ENCODE peak calls at places on chromosomes 12 and 14, in ten cellular contexts. D is AG08395; B is activated CD8-positive, alpha-beta memory T cell treated with anti-CD3 and anti-CD28 coated beads, Interleukin-2, amount 50 U/mL, for 48 hours; Q is prostate gland; G is HTR-8/SVneo; R is activated T-helper 1 cell treated with Interleukin-2 at 50 U/mL for 16 hours; K is bronchial epithelial cell; U is LHCN-M2; X is adipocyte; A is RPMI7951. H is an unnamed sample.
A peak's percentile ranks its signal among the peaks of the same experiment; 100 is the strongest.

GRCh38 chr12:50555471-50555885 is 50.7 kb downstream of the DIP2B start:
- DNase-seq in G (no peak), D (no peak), K (no peak), X (no peak), B (no peak), R (no peak), U (no peak), A (no peak), Q (no peak), H (peak; percentile 30)

GRCh38 chr14:69572634-69573135 is 2.0 kb downstream of the CCDC177 start:
- DNase-seq in D (no peak), X (no peak), A (no peak), R (no peak), U (peak; percentile 10), K (no peak), B (no peak), G (no peak), Q (no peak), H (no peak)

GRCh38 chr12:124385219-124385969 is 90.5 kb downstream of the RFLNA start:
- DNase-seq in K (peak; percentile 38), R (no peak), G (peak; percentile 87), B (no peak), Q (no peak), U (peak; percentile 80), D (peak; percentile 59), A (peak; percentile 86), X (peak; percentile 86), H (no peak)

GRCh38 chr14:76386922-76387782 is 11.2 kb downstream of the ESRRB start:
- DNase-seq in Q (peak; percentile 45), D (peak; percentile 87), A (peak; percentile 48), G (peak; percentile 99), B (peak; percentile 90), R (peak; percentile 9), K (peak; percentile 35), X (peak; percentile 83), U (peak; percentile 60), H (peak; percentile 53)

GRCh38 chr12:26735249-26735639 is 97.8 kb downstream of the ITPR2 start:
- DNase-seq in X (no peak), D (no peak), Q (no peak), K (no peak), A (no peak), R (no peak), B (no peak), G (no peak), U (no peak), H (no peak)

GRCh38 chr12:86389949-86390348 is 133.8 kb upstream of the MGAT4C start:
- DNase-seq in A (no peak), U (peak; percentile 89), B (no peak), Q (no peak), D (no peak), X (peak; percentile 63), K (peak; percentile 48), G (peak; percentile 6), R (no peak), H (no peak)

GRCh38 chr12:70367268-70368141 is 1.4 kb downstream of the KCNMB4 start:
- DNase-seq in D (peak; percentile 6), U (peak; percentile 4), X (peak; percentile 34), K (no peak), Q (no peak), A (no peak), G (no peak), R (no peak), B (no peak), H (no peak)

GRCh38 chr12:100141666-100141997 is 1.0 kb downstream of the BLTP3B start:
- DNase-seq in K (peak; percentile 93), Q (peak; percentile 20), G (peak; percentile 53), U (peak; percentile 85), D (peak; percentile 72), A (peak; percentile 75), R (no peak), B (no peak), X (peak; percentile 92), H (no peak)

GRCh38 chr12:109881752-109882151 is 1.4 kb upstream of the GLTP start:
- DNase-seq in Q (no peak), R (no peak), B (no peak), D (no peak), X (no peak), K (peak; percentile 73), U (no peak), G (no peak), A (no peak), H (no peak)

GRCh38 chr12:2378835-2379330 is 326.1 kb downstream of the CACNA1C start:
- DNase-seq in R (no peak), Q (no peak), G (no peak), A (no peak), D (no peak), U (no peak), B (no peak), K (no peak), X (no peak), H (no peak)

GRCh38 chr14:96281486-96281885 is 25.5 kb downstream of the BDKRB1 start:
- DNase-seq in G (no peak), U (no peak), K (no peak), Q (no peak), D (no peak), R (no peak), A (no peak), X (peak; percentile 36), B (no peak), H (no peak)

GRCh38 chr12:23462546-23462945 is 486.9 kb downstream of the SOX5 start:
- DNase-seq in A (no peak), D (no peak), K (no peak), B (no peak), Q (no peak), U (no peak), G (no peak), X (no peak), R (no peak), H (no peak)

GRCh38 chr12:70418101-70418500 is 52.0 kb downstream of the KCNMB4 start:
- DNase-seq in Q (no peak), A (peak; percentile 19), D (no peak), B (no peak), K (no peak), X (peak; percentile 22), R (no peak), U (no peak), G (no peak), H (no peak)

GRCh38 chr12:75364918-75365317 is 26.0 kb upstream of the GLIPR1L2 start:
- DNase-seq in K (no peak), X (peak; percentile 92), A (peak; percentile 29), R (no peak), G (no peak), B (no peak), U (peak; percentile 95), Q (no peak), D (peak; percentile 25), H (no peak)

GRCh38 chr12:30925607-30926242 is 823 bp upstream of the TSPAN11 start:
- DNase-seq in G (no peak), Q (no peak), A (no peak), K (no peak), D (no peak), R (no peak), B (no peak), X (no peak), U (no peak), H (no peak)

GRCh38 chr12:24996820-24997219 is 47.9 kb upstream of the BCAT1 start:
- DNase-seq in A (no peak), G (no peak), Q (no peak), B (no peak), U (no peak), D (no peak), R (no peak), K (no peak), X (no peak), H (no peak)

GRCh38 chr14:48973136-48973535 is 613.0 kb downstream of the RPS29 start:
- DNase-seq in R (no peak), K (no peak), A (no peak), X (no peak), G (no peak), Q (no peak), U (no peak), B (no peak), D (peak; percentile 6), H (no peak)

GRCh38 chr12:124654666-124655316 is 87.4 kb upstream of the NCOR2 start:
- DNase-seq in G (no peak), X (no peak), A (peak; percentile 42), B (no peak), R (no peak), U (no peak), Q (peak; percentile 35), D (peak; percentile 63), K (peak; percentile 25), H (no peak)

GRCh38 chr14:75186953-75187352 is 10.5 kb upstream of the TMED10 start:
- DNase-seq in R (no peak), X (no peak), G (no peak), A (no peak), D (no peak), B (no peak), Q (no peak), K (no peak), U (no peak), H (no peak)

GRCh38 chr12:23006413-23006812 is 381.4 kb downstream of the ETNK1 start:
- DNase-seq in A (no peak), G (no peak), R (no peak), B (no peak), X (no peak), K (peak; percentile 23), D (no peak), Q (no peak), U (no peak), H (no peak)

GRCh38 chr12:13036881-13037280 is 7.3 kb upstream of the FAM234B start:
- DNase-seq in D (no peak), Q (no peak), R (no peak), A (no peak), X (no peak), G (no peak), K (no peak), B (no peak), U (no peak), H (no peak)

GRCh38 chr12:77190022-77190421 is 124.7 kb upstream of the E2F7 start:
- DNase-seq in A (peak; percentile 55), X (peak; percentile 92), R (no peak), K (peak; percentile 21), D (peak; percentile 82), U (peak; percentile 73), G (no peak), Q (no peak), B (no peak), H (no peak)

GRCh38 chr12:111126331-111126730 is 206.0 kb upstream of the MYL2 start:
- DNase-seq in A (no peak), B (no peak), Q (no peak), K (peak; percentile 12), X (no peak), U (no peak), G (no peak), R (no peak), D (no peak), H (no peak)

GRCh38 chr14:58711382-58711781 is 73.6 kb downstream of the DACT1 start:
- DNase-seq in D (no peak), G (no peak), B (no peak), U (no peak), A (no peak), X (no peak), Q (no peak), R (no peak), K (no peak), H (no peak)

GRCh38 chr14:91727121-91727520 is 4.8 kb downstream of the CATSPERB start:
- DNase-seq in B (no peak), K (no peak), D (peak; percentile 76), U (no peak), X (no peak), Q (no peak), R (no peak), A (no peak), G (no peak), H (no peak)

GRCh38 chr14:73787760-73788508 is 63.7 kb upstream of the PTGR2 start:
- DNase-seq in A (no peak), B (peak; percentile 74), R (no peak), Q (no peak), G (no peak), K (peak; percentile 54), D (no peak), U (peak; percentile 45), X (peak; percentile 77), H (peak; percentile 45)

GRCh38 chr14:100193417-100194357 is 34.2 kb upstream of the DEGS2 start:
- DNase-seq in U (no peak), G (no peak), D (no peak), X (no peak), B (peak; percentile 66), Q (peak; percentile 10), R (no peak), K (no peak), A (no peak), H (no peak)

GRCh38 chr14:97095269-97095668 is 298.1 kb downstream of the VRK1 start:
- DNase-seq in D (no peak), K (no peak), A (no peak), G (no peak), U (no peak), Q (no peak), X (no peak), B (no peak), R (no peak), H (no peak)